ENCODE peak calls at places on chromosomes 7 and 10, in ten cellular contexts. Q is kidney, F is GM23248, J is fibroblast of lung, K is heart right ventricle, A is upper lobe of right lung, U is astrocyte, O is Panc1, M is GM12878, H is lower lobe of right lung. E is an unnamed sample. For H3K4me1, the result is how much of the 10 kb centered on the place peaks cover.

GRCh38 chr7:4849390-4849789 is 12.4 kb downstream of the PAPOLB start:
- DNase-seq in Q (no peak), F (peak), J (peak), K (no peak), A (no peak), U (peak), O (peak), M (no peak), H (no peak), E (no peak)

GRCh38 chr10:94277450-94277849 is 85.3 kb downstream of the NOC3L start:
- DNase-seq in Q (no peak), F (no peak), J (no peak), K (no peak), A (no peak), U (no peak), O (no peak), M (no peak), H (no peak), E (no peak)

GRCh38 chr7:107661865-107662379 is 1.3 kb downstream of the SLC26A4 start:
- DNase-seq in Q (no peak), F (no peak), J (no peak), K (no peak), A (no peak), U (no peak), O (no peak), M (no peak), H (no peak), E (no peak)

GRCh38 chr7:116618729-116619128 is 53.3 kb upstream of the MET start:
- DNase-seq in Q (no peak), F (no peak), J (no peak), K (no peak), A (no peak), U (no peak), O (no peak), M (no peak), H (no peak), E (no peak)

GRCh38 chr10:33279791-33280190 is 54.7 kb downstream of the NRP1 start:
- DNase-seq in Q (no peak), F (peak), J (no peak), K (no peak), A (no peak), U (no peak), O (no peak), M (no peak), H (no peak), E (no peak)

GRCh38 chr10:124066744-124067714 is 26.4 kb downstream of the CHST15 start:
- DNase-seq in Q (no peak), F (no peak), J (no peak), K (no peak), A (no peak), U (no peak), O (no peak), M (no peak), H (no peak), E (no peak)

GRCh38 chr7:38052786-38053185 is 125.3 kb upstream of the STARD3NL start:
- DNase-seq in Q (no peak), F (no peak), J (no peak), K (no peak), A (no peak), U (no peak), O (no peak), M (no peak), H (no peak), E (no peak)

GRCh38 chr10:470339-471003 is 219.0 kb downstream of the DIP2C start:
- DNase-seq in Q (peak), F (no peak), J (no peak), K (no peak), A (no peak), U (no peak), O (no peak), M (no peak), H (no peak), E (peak)

DNA sequence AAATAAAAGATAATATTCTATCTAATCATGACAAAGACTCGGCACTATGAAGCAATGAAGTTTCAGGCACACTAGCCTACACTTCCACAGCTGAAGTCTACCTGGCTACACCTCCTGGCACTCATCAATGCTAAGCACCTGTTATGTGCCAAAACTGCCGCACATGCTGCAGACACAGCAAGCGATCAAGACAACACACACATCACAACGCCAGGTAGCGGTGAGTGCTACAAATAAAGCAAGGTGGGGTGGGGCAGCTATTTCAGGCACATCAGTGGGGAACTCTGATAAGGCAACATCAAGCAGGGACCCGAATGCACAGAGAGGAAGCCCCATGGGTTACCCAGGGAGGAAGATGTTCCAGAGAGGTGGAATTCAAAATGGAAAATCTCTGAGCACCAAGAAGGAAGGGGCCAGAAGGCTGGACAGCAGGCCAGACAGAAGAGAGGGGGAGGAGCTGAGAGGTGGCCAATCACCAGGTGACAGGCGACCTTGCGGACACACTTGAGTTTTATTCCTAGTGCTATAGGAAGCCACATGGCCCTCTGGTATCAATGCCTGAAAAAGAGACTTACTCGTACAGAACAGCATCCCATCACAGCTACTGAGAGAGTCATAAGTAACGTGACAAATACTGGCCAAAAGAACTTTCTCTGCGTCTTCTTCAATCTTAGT is 8.1 kb downstream of the PSAP start:
- DNase-seq in Q (peak), F (no peak), J (no peak), K (no peak), A (no peak), U (no peak), O (no peak), M (no peak), H (no peak), E (no peak)
- H3K4me1 ChIP-seq in Q (under half), F (under half), J (under half), K (half or more), A (half or more), U (under half), O (half or more), M (under half), H (half or more), E (under half)

GRCh38 chr10:9160275-9160674 is 1105.8 kb downstream of the GATA3 start:
- DNase-seq in Q (no peak), F (no peak), J (no peak), K (no peak), A (no peak), U (no peak), O (no peak), M (no peak), H (no peak), E (no peak)
- H3K4me1 ChIP-seq in Q (under half), F (under half), J (under half), K (under half), A (under half), U (under half), O (under half), M (under half), H (under half), E (under half)

GRCh38 chr7:120852700-120853099 is 5.2 kb downstream of the TSPAN12 start:
- DNase-seq in Q (no peak), F (no peak), J (no peak), K (no peak), A (no peak), U (no peak), O (no peak), M (no peak), H (no peak), E (no peak)
- H3K4me1 ChIP-seq in Q (under half), F (under half), J (under half), K (under half), A (under half), U (under half), O (under half), M (under half), H (under half), E (under half)

DNA sequence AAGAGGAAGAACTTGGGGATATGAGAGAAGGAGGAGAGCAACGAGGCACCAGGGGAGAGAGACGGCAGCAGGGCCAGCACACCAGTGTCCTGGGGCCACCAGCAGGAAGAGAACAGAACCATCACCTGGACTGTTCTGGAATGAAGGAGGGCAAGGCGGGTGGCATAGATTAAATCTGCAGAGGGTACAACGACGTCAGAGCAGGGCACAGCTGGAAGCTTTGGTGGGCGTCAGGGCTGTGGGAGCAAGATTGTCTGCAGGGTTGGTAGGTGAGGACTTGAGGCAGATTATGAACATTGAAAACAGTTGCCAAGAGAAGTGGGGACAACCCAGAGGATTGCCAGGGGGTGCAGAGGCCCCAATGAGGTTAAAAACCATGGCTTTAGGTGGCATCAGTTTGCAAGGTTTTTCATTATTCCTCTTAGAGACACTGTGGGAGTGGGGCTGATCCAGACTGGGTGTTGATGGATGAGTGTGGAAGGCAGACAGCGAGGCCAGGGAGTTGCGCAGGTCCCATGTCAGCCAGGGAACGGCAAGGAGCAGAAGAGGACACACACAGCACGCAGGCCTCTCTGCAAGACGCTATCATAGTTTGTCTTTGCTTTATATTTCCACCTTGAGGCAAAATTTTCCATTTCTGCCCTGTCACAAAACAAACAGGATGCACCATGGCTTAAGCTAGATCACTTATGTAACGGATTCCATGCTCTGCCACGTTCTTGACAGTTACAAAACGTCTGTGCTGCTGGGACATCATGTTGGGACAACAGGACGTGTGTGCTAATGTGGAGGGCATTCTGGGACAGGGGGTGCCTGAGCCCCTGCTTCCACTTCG is 52.5 kb upstream of the LEP start:
- DNase-seq in Q (no peak), F (no peak), J (no peak), K (no peak), A (no peak), U (no peak), O (no peak), M (no peak), H (no peak), E (no peak)
- H3K4me1 ChIP-seq in Q (under half), F (under half), J (under half), K (under half), A (under half), U (under half), O (under half), M (under half), H (under half), E (under half)

DNA sequence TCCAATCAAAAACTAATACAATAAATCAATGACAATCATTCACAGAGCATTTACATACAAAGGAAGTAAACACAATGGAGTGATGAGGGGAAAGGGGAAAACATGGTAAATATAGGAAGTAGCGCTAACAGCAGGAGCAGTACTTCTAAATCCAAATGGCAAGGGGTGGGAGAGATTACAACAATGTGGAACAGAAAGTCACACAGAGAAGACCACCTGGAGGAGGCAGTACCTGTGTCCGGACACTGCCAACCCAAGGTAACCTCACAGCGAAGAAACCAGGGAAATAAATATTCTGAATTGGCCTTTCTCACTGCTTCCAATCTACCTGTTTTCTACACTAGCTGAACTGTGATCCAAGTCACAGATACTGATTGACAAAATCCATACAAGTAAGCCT is 58.2 kb downstream of the ABI1 start:
- DNase-seq in Q (no peak), F (no peak), J (no peak), K (no peak), A (no peak), U (no peak), O (no peak), M (no peak), H (no peak), E (no peak)
- H3K4me1 ChIP-seq in Q (under half), F (under half), J (under half), K (under half), A (under half), U (under half), O (under half), M (under half), H (half or more), E (under half)

GRCh38 chr7:150481207-150481920 is 30.9 kb downstream of the GIMAP8 start:
- DNase-seq in Q (no peak), F (no peak), J (no peak), K (no peak), A (no peak), U (no peak), O (no peak), M (no peak), H (no peak), E (peak)
- H3K4me1 ChIP-seq in Q (under half), F (under half), J (under half), K (under half), A (under half), U (under half), O (under half), M (under half), H (half or more), E (half or more)

DNA sequence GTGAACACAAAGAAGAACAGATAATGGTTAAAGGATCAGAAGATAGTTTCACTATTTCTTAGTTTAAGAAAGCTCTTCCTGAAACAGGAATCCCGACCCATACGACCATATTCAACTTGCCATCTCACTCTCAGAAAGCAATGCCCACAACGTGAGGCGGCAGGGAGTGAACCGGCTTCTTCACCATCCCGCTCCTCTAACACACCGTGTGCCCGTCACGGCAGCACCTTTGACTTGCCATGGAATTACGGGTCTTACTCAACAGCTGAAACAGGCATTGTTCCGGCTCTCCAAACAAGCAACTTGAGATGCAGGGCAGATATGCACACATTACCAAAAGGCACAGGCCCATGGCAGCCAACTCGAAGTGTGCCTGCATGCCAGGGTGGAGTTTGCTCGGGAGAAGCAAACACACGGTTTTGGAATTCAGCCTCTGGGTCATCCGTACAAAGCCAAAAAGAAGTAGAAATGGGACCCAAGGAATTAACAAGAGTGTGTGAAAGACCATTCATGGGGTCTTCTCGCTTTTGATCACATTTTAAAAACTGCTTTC is 293.6 kb downstream of the DNAJB6 start:
- DNase-seq in Q (no peak), F (no peak), J (no peak), K (no peak), A (peak), U (peak), O (no peak), M (no peak), H (no peak), E (no peak)
- H3K4me1 ChIP-seq in Q (under half), F (under half), J (under half), K (under half), A (under half), U (under half), O (under half), M (under half), H (under half), E (under half)

GRCh38 chr10:125370578-125370977 is 210.2 kb upstream of the CTBP2 start:
- DNase-seq in Q (peak), F (no peak), J (no peak), K (no peak), A (no peak), U (no peak), O (no peak), M (no peak), H (no peak), E (no peak)
- H3K4me1 ChIP-seq in Q (under half), F (under half), J (under half), K (under half), A (under half), U (under half), O (under half), M (under half), H (under half), E (under half)

E was measured in effector memory CD4-positive, alpha-beta T cell.